ENCODE peak calls at places on chromosome 16, in seven cellular contexts. A is GM23338, I is GM04503, O is nephron progenitor cell, S is NCI-H460, H is GM23248, F is endothelial cell. Z is an unnamed sample.

GRCh38 chr16:86457621-86458456 is 52.5 kb upstream of the FOXF1 start:
- DNase-seq in S (no peak), H (peak), I (peak), O (no peak), F (no peak), A (no peak), Z (peak)

GRCh38 chr16:79372504-79373184 is 227.9 kb downstream of the MAF start:
- DNase-seq in I (no peak), S (no peak), F (no peak), A (no peak), O (no peak), H (peak), Z (peak)

GRCh38 chr16:13093676-13094075 is 192.3 kb downstream of the SHISA9 start:
- DNase-seq in A (peak), F (no peak), O (no peak), H (no peak), I (no peak), S (no peak), Z (no peak)

GRCh38 chr16:86010680-86011141 is 111.7 kb downstream of the IRF8 start:
- DNase-seq in O (no peak), A (no peak), F (no peak), H (no peak), I (no peak), S (no peak), Z (no peak)

GRCh38 chr16:27924411-27925118 is 138.9 kb downstream of the GSG1L start:
- DNase-seq in F (no peak), I (no peak), O (no peak), H (no peak), A (peak), S (no peak), Z (no peak)

GRCh38 chr16:7691533-7691932 is 358.9 kb downstream of the RBFOX1 start:
- DNase-seq in O (no peak), I (no peak), H (no peak), F (no peak), A (no peak), S (no peak), Z (peak)

GRCh38 chr16:14564881-14565687 is 65.0 kb downstream of the PARN start:
- DNase-seq in H (peak), F (no peak), O (no peak), S (no peak), I (no peak), A (no peak), Z (peak)

GRCh38 chr16:28597692-28598261 is 927 bp upstream of the SULT1A2 start:
- DNase-seq in S (no peak), H (no peak), A (peak), F (no peak), I (no peak), O (peak), Z (no peak)

GRCh38 chr16:72195609-72196008 is 23.7 kb upstream of the PMFBP1 start:
- DNase-seq in S (no peak), O (peak), I (no peak), A (peak), F (peak), H (no peak), Z (no peak)

GRCh38 chr16:48622456-48623303 is 12.7 kb upstream of the N4BP1 start:
- DNase-seq in O (no peak), S (no peak), A (no peak), I (no peak), H (no peak), F (no peak), Z (no peak)

GRCh38 chr16:51359141-51359960 is 208.3 kb upstream of the SALL1 start:
- DNase-seq in A (peak), F (no peak), I (no peak), O (peak), H (peak), S (no peak), Z (peak)

GRCh38 chr16:25372716-25373115 is 115.1 kb upstream of the ZKSCAN2 start:
- DNase-seq in F (no peak), O (no peak), H (no peak), I (no peak), A (peak), S (no peak), Z (no peak)

GRCh38 chr16:52547001-52547833 is at the start of gene TOX3:
- DNase-seq in I (no peak), A (peak), S (no peak), H (peak), F (peak), O (peak), Z (peak)

GRCh38 chr16:87728026-87728425 is 37.8 kb downstream of the KLHDC4 start:
- DNase-seq in I (no peak), F (no peak), O (no peak), H (no peak), A (no peak), S (no peak), Z (peak)

GRCh38 chr16:23397464-23397863 is 55.5 kb downstream of the COG7 start:
- DNase-seq in A (no peak), H (no peak), O (no peak), S (no peak), F (no peak), I (no peak), Z (no peak)

GRCh38 chr16:85448557-85449194 is 164.4 kb upstream of the GSE1 start:
- DNase-seq in I (no peak), H (no peak), F (no peak), A (no peak), O (no peak), S (no peak), Z (no peak)

GRCh38 chr16:74829637-74830036 is 55.0 kb upstream of the FA2H start:
- DNase-seq in S (no peak), F (no peak), I (no peak), O (no peak), A (no peak), H (no peak), Z (no peak)

GRCh38 chr16:67443299-67443698 is 12.4 kb downstream of the HSD11B2 start:
- DNase-seq in S (no peak), I (peak), H (peak), A (no peak), O (no peak), F (no peak), Z (no peak)

GRCh38 chr16:85061566-85061965 is 34.0 kb downstream of the KIAA0513 start:
- DNase-seq in O (no peak), S (no peak), I (no peak), F (no peak), H (no peak), A (no peak), Z (no peak)

GRCh38 chr16:57392694-57393093 is 11.9 kb upstream of the CCL17 start:
- DNase-seq in A (no peak), F (no peak), O (no peak), H (no peak), I (no peak), S (no peak), Z (no peak)

GRCh38 chr16:4763791-4764190 is 3.2 kb downstream of the ZNF500 start:
- DNase-seq in O (no peak), S (no peak), F (no peak), A (no peak), H (no peak), I (no peak), Z (no peak)

GRCh38 chr16:30002614-30003346 is 6.7 kb downstream of the INO80E start:
- DNase-seq in O (no peak), S (no peak), F (no peak), I (no peak), A (no peak), H (no peak), Z (no peak)

GRCh38 chr16:79932564-79932963 is 332.0 kb upstream of the MAF start:
- DNase-seq in H (no peak), O (no peak), F (no peak), I (no peak), A (no peak), S (no peak), Z (peak)

GRCh38 chr16:28984091-28984490 is 761 bp upstream of the LAT start:
- DNase-seq in O (no peak), I (no peak), S (no peak), F (no peak), A (no peak), H (no peak), Z (no peak)

GRCh38 chr16:68995011-68995504 is 110.4 kb upstream of the HAS3 start:
- DNase-seq in A (peak), F (peak), H (peak), O (no peak), S (no peak), I (no peak), Z (peak)

GRCh38 chr16:11118479-11118878 is 137.5 kb downstream of the SOCS1 start:
- DNase-seq in F (no peak), I (no peak), H (peak), S (no peak), A (no peak), O (no peak), Z (peak)

GRCh38 chr16:12470311-12471229 is 333.1 kb downstream of the CPPED1 start:
- DNase-seq in A (no peak), O (no peak), S (no peak), H (no peak), I (no peak), F (no peak), Z (peak)

GRCh38 chr16:14087590-14088154 is 16.6 kb downstream of the MRTFB start:
- DNase-seq in S (no peak), H (no peak), F (no peak), I (no peak), A (no peak), O (no peak), Z (no peak)

GRCh38 chr16:20675488-20676267 is 21.8 kb downstream of the ACSM1 start:
- DNase-seq in O (no peak), H (peak), I (no peak), S (no peak), A (peak), F (no peak), Z (peak)

GRCh38 chr16:22635801-22636200 is 125.1 kb downstream of the NPIPB5 start:
- DNase-seq in A (peak), I (no peak), O (no peak), S (no peak), F (no peak), H (no peak), Z (no peak)

GRCh38 chr16:52050418-52050817 is 496.5 kb downstream of the TOX3 start:
- DNase-seq in H (peak), I (no peak), A (no peak), F (no peak), S (no peak), O (no peak), Z (peak)

GRCh38 chr16:80739523-80739922 is 64.9 kb downstream of the CDYL2 start:
- DNase-seq in H (no peak), F (no peak), A (no peak), S (no peak), I (no peak), O (no peak), Z (no peak)

GRCh38 chr16:31248344-31248743 is 11.4 kb upstream of the ITGAM start:
- DNase-seq in A (no peak), H (no peak), O (no peak), I (no peak), S (no peak), F (no peak), Z (no peak)

GRCh38 chr16:84947022-84947421 is 64.3 kb downstream of the ZDHHC7 start:
- DNase-seq in F (no peak), A (no peak), I (no peak), S (no peak), H (no peak), O (no peak), Z (no peak)

GRCh38 chr16:83619381-83620150 is 188.2 kb upstream of the HSBP1 start:
- DNase-seq in O (peak), H (no peak), S (no peak), F (no peak), A (no peak), I (no peak), Z (no peak)

GRCh38 chr16:74601131-74601871 is 5.6 kb downstream of the GLG1 start:
- DNase-seq in F (no peak), O (no peak), I (no peak), A (no peak), S (no peak), H (no peak), Z (no peak)